ENCODE peak calls at places on chromosomes 12 and 14, in eight cellular contexts. G is SK-N-SH, O is fibroblast of pulmonary artery, V is astrocyte of the spinal cord, J is fibroblast of lung, C is body of pancreas, H is HL-60, Z is coronary artery. W is an unnamed sample.

GRCh38 chr12:50442178-50442908 is 41.7 kb downstream of the LARP4 start:
- DNase-seq in G (no peak), O (no peak), V (no peak), J (no peak), C (no peak), H (no peak), Z (no peak), W (no peak)

GRCh38 chr14:89237923-89238529 is 179.0 kb downstream of the FOXN3 start:
- DNase-seq in G (peak), O (peak), V (peak), J (no peak), C (no peak), H (no peak), Z (no peak), W (peak)

GRCh38 chr12:119130523-119130922 is 48.2 kb upstream of the HSPB8 start:
- DNase-seq in G (no peak), O (no peak), V (no peak), J (no peak), C (no peak), H (no peak), Z (no peak), W (no peak)

GRCh38 chr12:21666722-21667121 is 9.1 kb upstream of the LDHB start:
- DNase-seq in G (no peak), O (no peak), V (no peak), J (peak), C (no peak), H (no peak), Z (no peak), W (no peak)

GRCh38 chr12:17326649-17327048 is 720.7 kb upstream of the LMO3 start:
- DNase-seq in G (no peak), O (no peak), V (no peak), J (no peak), C (no peak), H (no peak), Z (no peak), W (no peak)

GRCh38 chr12:65539062-65539461 is 260.6 kb downstream of the MSRB3 start:
- DNase-seq in G (no peak), O (no peak), V (no peak), J (no peak), C (no peak), H (no peak), Z (no peak), W (no peak)

GRCh38 chr12:122848471-122849351 is 13.5 kb downstream of the HIP1R start:
- DNase-seq in G (no peak), O (no peak), V (no peak), J (no peak), C (no peak), H (no peak), Z (no peak), W (no peak)

GRCh38 chr12:121990692-121991603 is 30.7 kb upstream of the BCL7A start:
- DNase-seq in G (no peak), O (no peak), V (peak), J (peak), C (no peak), H (no peak), Z (no peak), W (no peak)

GRCh38 chr12:118360785-118361404 is 11.8 kb downstream of the TAOK3 start:
- DNase-seq in G (no peak), O (peak), V (peak), J (peak), C (no peak), H (no peak), Z (no peak), W (peak)

GRCh38 chr14:103646189-103646588 is 17.2 kb downstream of the KLC1 start:
- DNase-seq in G (no peak), O (no peak), V (no peak), J (no peak), C (no peak), H (no peak), Z (no peak), W (no peak)

GRCh38 chr12:11654338-11654737 is 4.9 kb downstream of the ETV6 start:
- DNase-seq in G (no peak), O (no peak), V (no peak), J (no peak), C (no peak), H (no peak), Z (no peak), W (no peak)
- H3K4me3 ChIP-seq in G (no peak), O (no peak), V (no peak), J (no peak), C (no peak), H (no peak), Z (no peak), W (no peak)

GRCh38 chr14:67514650-67515385 is 18.3 kb upstream of the PLEKHH1 start:
- DNase-seq in G (peak), O (peak), V (peak), J (peak), C (peak), H (peak), Z (no peak), W (peak)

GRCh38 chr14:67519406-67519805 is 13.7 kb upstream of the PLEKHH1 start:
- DNase-seq in G (no peak), O (no peak), V (no peak), J (no peak), C (no peak), H (no peak), Z (no peak), W (no peak)

GRCh38 chr14:67515386-67516079 is 17.6 kb upstream of the PLEKHH1 start:
- DNase-seq in G (no peak), O (peak), V (no peak), J (peak), C (no peak), H (no peak), Z (no peak), W (no peak)

GRCh38 chr14:67516679-67517078 is 16.4 kb upstream of the PLEKHH1 start:
- DNase-seq in G (no peak), O (no peak), V (no peak), J (no peak), C (no peak), H (no peak), Z (no peak), W (no peak)

GRCh38 chr14:67517083-67517482 is 16.0 kb upstream of the PLEKHH1 start:
- DNase-seq in G (no peak), O (peak), V (peak), J (peak), C (peak), H (no peak), Z (no peak), W (no peak)
- TF ChIP-seq CTCF in G (no peak), O (peak), V (peak), J (no peak), C (peak), H (no peak), Z (no peak), W (peak)

GRCh38 chr12:98745578-98746391 is 100.7 kb downstream of the APAF1 start:
- DNase-seq in G (peak), O (peak), V (no peak), J (no peak), C (peak), H (no peak), Z (no peak), W (no peak)
- H3K4me3 ChIP-seq in G (peak), O (peak), V (peak), J (peak), C (no peak), H (no peak), Z (peak), W (peak)

DNA sequence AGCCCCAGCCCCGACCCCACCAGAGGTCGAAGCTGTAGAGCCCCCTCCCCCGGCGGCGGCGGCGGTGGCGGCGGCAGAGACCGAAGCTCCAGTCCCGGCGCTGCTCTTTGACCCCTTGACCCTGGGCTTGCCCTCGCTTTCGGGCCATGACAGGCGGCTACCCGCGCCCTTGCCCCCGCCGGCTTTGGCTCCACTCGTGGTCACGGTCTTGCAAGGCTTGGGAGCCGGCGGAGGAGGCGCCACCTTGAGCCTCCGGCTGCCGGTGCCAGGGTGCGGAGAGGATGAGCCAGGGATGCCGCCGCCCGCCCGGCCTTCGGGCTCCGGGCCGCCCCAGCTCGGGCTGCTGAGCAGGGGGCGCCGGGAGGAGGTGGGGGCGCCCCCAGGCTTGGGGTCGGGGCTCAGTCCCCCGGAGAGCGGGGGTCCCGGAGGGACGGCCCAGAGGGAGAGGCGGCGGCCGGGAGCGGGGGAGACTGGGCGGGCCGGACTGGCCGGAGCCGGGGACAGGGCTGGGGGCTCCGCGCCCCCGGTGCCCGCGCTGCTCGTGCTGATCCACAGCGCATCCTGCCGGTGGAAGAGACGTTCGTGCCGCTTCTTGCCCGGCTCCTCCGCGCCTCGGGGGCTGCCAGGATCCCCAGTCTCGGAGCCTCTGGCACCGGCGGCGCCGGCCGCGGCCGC is 938 bp downstream of the AGAP2 start:
- DNase-seq in G (peak), O (no peak), V (no peak), J (no peak), C (peak), H (no peak), Z (no peak), W (no peak)
- TF ChIP-seq CTCF in G (peak), O (peak), V (peak), J (peak), C (peak), H (no peak), Z (no peak), W (no peak)

GRCh38 chr14:36513012-36513420 is 7.0 kb downstream of the NKX2-1 start:
- DNase-seq in G (peak), O (no peak), V (no peak), J (no peak), C (no peak), H (no peak), Z (no peak), W (no peak)
- H3K4me3 ChIP-seq in G (no peak), O (no peak), V (no peak), J (no peak), C (no peak), H (no peak), Z (no peak), W (no peak)

GRCh38 chr12:79769860-79770485 is 79.2 kb upstream of the PAWR start:
- DNase-seq in G (no peak), O (no peak), V (no peak), J (no peak), C (no peak), H (no peak), Z (no peak), W (no peak)

GRCh38 chr12:79773896-79774295 is 83.1 kb upstream of the PAWR start:
- DNase-seq in G (no peak), O (no peak), V (no peak), J (no peak), C (no peak), H (no peak), Z (no peak), W (no peak)

GRCh38 chr12:79765157-79765556 is 74.4 kb upstream of the PAWR start:
- DNase-seq in G (no peak), O (no peak), V (no peak), J (peak), C (no peak), H (no peak), Z (no peak), W (no peak)

GRCh38 chr12:79766705-79767464 is 76.1 kb upstream of the PAWR start:
- DNase-seq in G (no peak), O (no peak), V (peak), J (peak), C (no peak), H (no peak), Z (no peak), W (no peak)

DNA sequence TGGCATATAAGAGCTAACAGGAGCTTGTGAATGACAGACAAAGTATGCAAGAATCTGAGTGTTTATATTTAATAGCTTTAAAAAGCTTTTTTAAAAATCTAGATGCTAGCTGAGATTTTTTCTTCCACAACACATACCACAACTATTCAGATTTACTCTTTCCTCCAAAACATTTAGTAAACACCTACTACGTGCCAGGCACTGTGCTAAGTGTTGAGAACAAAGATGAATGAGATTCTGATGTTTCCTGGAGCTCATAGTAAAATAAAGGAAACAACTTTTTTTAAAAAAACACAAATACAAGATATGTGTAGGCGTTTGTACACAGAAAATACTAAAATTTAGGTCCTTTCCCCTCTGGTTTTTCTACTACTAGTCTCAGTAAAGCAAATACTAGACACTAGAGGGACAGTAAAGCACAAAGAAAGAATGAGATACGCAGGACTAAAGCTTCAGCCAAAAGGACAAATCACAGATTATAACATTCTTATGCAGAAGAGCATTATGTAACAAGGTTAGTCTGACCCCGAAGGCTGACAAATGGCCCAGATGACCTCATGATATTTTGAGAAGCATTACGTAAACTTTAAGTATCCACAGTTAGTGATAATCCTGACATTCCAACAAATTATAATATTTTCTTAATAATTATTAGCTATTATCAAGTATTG is 78.6 kb upstream of the PAWR start:
- DNase-seq in G (no peak), O (no peak), V (no peak), J (no peak), C (no peak), H (no peak), Z (no peak), W (no peak)
- TF ChIP-seq CTCF in G (no peak), O (no peak), V (no peak), J (no peak), C (no peak), H (no peak), Z (no peak), W (no peak)

GRCh38 chr12:108825205-108825950 is 32.0 kb downstream of the SSH1 start:
- DNase-seq in G (no peak), O (peak), V (peak), J (peak), C (no peak), H (peak), Z (no peak), W (peak)
- H3K4me3 ChIP-seq in G (peak), O (peak), V (peak), J (peak), C (no peak), H (no peak), Z (peak), W (peak)

DNA sequence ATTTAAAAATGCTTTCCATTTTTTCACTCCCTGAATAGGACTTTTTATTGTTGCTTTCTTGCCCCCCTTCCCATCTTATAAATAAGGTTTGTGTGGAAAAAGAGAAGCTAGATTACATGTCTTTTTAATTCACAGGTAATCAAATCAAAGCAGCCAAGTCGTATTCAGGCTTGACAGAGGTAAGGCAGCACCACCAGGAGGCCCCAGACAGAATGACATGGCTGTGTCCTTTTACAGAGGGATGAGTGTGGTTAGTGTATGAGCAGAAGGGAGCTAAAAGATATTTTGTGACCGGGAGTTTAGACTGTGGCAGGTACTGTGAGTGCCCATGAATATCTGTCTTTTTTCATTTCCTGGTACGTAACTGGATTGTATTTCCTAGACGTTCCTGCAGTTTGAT is 596.1 kb downstream of the ETNK1 start:
- DNase-seq in G (peak), O (no peak), V (no peak), J (no peak), C (no peak), H (no peak), Z (no peak), W (no peak)
- TF ChIP-seq CTCF in G (peak), O (peak), V (peak), J (peak), C (no peak), H (no peak), Z (no peak), W (peak)

DNA sequence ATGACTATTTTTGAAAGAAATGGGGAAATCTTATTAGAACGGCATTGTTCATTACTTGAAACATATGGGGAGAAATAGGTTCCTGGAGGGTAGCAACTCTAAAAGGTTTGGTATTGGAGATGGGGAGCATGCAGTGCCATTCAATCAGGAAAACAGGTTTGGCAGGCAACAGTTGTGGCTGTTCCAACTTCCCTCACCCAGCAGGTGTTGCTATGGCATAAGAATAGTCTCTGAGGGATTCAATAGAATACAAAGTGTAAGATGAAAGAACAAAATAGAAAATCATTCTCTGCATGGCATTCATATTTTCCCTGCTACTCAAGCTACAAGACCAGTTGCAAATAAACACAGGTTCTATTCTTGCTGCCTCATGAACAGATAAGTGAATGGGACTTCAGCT is 393.3 kb upstream of the RPL10L start:
- DNase-seq in G (no peak), O (no peak), V (peak), J (peak), C (no peak), H (no peak), Z (no peak), W (no peak)
- H3K4me3 ChIP-seq in G (no peak), O (no peak), V (no peak), J (no peak), C (no peak), H (no peak), Z (no peak), W (no peak)

W was measured in fibroblast of villous mesenchyme.